ENCODE peak calls at places on chromosome 1, in four cellular contexts. F, Q, D and B are unnamed samples. For H3K4me1, the result is how much of the 10 kb centered on the place peaks cover.

GRCh38 chr1:218948446-218948845 is 225.2 kb upstream of the LYPLAL1 start:
- DNase-seq in Q (no peak), F (no peak), D (no peak), B (no peak)

GRCh38 chr1:202155478-202156021 is 4.9 kb downstream of the PTPN7 start:
- DNase-seq in F (no peak), Q (peak), D (peak), B (peak)

GRCh38 chr1:194870860-194871259 is 1684.4 kb upstream of the B3GALT2 start:
- DNase-seq in F (no peak), D (no peak), Q (no peak), B (no peak)

GRCh38 chr1:167052389-167052788 is 37.8 kb downstream of the GPA33 start:
- DNase-seq in D (peak), F (no peak), Q (no peak), B (no peak)

GRCh38 chr1:178418284-178418955 is 78.3 kb downstream of the CLEC20A start:
- DNase-seq in F (no peak), Q (no peak), D (no peak), B (no peak)

GRCh38 chr1:246577720-246578106 is 11.5 kb downstream of the CNST start:
- DNase-seq in D (no peak), F (no peak), Q (no peak), B (no peak)

GRCh38 chr1:45802343-45803298 is 791 bp upstream of the MAST2 start:
- DNase-seq in F (peak), Q (peak), D (peak), B (peak)

GRCh38 chr1:163104405-163105099 is 35.4 kb downstream of the RGS4 start:
- DNase-seq in Q (no peak), F (no peak), D (no peak), B (no peak)

GRCh38 chr1:162951553-162952315 is 90.8 kb upstream of the CCDC190 start:
- DNase-seq in F (no peak), D (no peak), Q (no peak), B (no peak)

GRCh38 chr1:32215629-32216505 is 6.3 kb downstream of the TMEM234 start:
- DNase-seq in F (peak), Q (peak), D (peak), B (peak)

GRCh38 chr1:52569333-52570265 is 16.7 kb upstream of the TUT4 start:
- DNase-seq in F (no peak), D (no peak), Q (no peak), B (no peak)

GRCh38 chr1:109113787-109114568 is at the start of gene ELAPOR1:
- DNase-seq in D (peak), F (no peak), Q (peak), B (peak)

GRCh38 chr1:19436716-19437476 is 48.4 kb downstream of the CAPZB start:
- DNase-seq in F (no peak), D (peak), Q (peak), B (peak)

GRCh38 chr1:219757890-219758289 is 145.0 kb upstream of the ZC3H11B start:
- DNase-seq in Q (no peak), D (peak), F (peak), B (peak)

GRCh38 chr1:110440877-110441276 is 10.1 kb upstream of the PROK1 start:
- DNase-seq in D (no peak), Q (peak), F (no peak), B (no peak)

GRCh38 chr1:107244734-107245495 is 104.1 kb downstream of the NTNG1 start:
- DNase-seq in Q (no peak), D (no peak), F (no peak), B (no peak)

GRCh38 chr1:200226268-200226968 is 183.4 kb downstream of the ZNF281 start:
- DNase-seq in Q (no peak), F (no peak), D (no peak), B (no peak)

GRCh38 chr1:106173101-106173500 is 883.4 kb upstream of the PRMT6 start:
- DNase-seq in F (no peak), Q (no peak), D (no peak), B (no peak)

GRCh38 chr1:92374211-92374610 is 75.4 kb downstream of the RPAP2 start:
- DNase-seq in Q (no peak), D (no peak), F (no peak), B (no peak)

GRCh38 chr1:103220503-103221095 is 112.3 kb upstream of the COL11A1 start:
- DNase-seq in D (no peak), Q (no peak), F (no peak), B (no peak)

GRCh38 chr1:150302907-150303306 is 9.2 kb downstream of the MRPS21 start:
- DNase-seq in F (no peak), Q (no peak), D (no peak), B (no peak)

DNA sequence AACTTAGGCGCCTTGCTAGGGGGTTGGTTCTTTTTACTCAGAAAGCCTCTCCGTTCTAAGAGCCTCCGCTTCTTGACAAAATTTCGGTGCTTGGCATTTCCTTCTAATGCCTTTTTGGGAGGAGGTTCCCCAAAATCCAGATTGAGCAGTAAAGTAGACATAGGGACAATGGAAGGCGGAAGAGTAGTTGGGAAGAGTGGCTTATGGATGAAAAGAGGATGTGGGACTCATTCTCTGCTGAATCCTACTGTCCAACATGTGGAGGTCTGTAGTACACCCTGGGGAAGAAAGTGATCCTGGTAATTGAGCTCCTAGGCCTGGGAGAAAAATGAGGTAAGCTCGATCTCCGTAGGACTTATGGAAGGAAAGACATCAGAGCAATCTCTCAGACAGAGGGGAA is 777 bp upstream of the METTL25B start:
- DNase-seq in Q (no peak), D (no peak), F (no peak), B (no peak)
- H3K4me3 ChIP-seq in Q (peak), D (peak), F (peak), B (peak)

DNA sequence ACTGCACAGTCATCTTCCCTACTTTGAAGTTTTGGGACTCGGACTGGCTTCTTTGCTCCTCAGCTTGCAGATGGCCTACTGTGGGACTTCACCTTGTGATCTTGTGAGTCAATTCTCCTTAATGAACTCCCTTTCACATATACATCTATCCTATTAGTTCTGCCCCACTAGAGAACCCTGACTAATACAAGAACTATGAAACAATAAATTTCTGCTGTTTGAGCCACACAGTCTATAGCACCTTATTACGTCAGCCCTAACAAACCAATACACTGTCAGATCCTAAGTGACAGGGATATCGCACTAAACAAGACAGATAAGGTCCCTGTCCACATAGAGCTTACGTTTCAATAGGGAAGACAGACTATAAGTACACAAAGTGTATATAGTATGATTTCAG is 120.1 kb downstream of the PLPP3 start:
- DNase-seq in F (no peak), Q (no peak), D (no peak), B (no peak)
- H3K4me1 ChIP-seq in F (under half), Q (under half), D (under half), B (under half)

GRCh38 chr1:100353988-100354387 is 1.7 kb downstream of the CDC14A start:
- DNase-seq in Q (no peak), D (peak), F (no peak), B (no peak)
- H3K4me3 ChIP-seq in Q (peak), D (peak), F (peak), B (peak)

DNA sequence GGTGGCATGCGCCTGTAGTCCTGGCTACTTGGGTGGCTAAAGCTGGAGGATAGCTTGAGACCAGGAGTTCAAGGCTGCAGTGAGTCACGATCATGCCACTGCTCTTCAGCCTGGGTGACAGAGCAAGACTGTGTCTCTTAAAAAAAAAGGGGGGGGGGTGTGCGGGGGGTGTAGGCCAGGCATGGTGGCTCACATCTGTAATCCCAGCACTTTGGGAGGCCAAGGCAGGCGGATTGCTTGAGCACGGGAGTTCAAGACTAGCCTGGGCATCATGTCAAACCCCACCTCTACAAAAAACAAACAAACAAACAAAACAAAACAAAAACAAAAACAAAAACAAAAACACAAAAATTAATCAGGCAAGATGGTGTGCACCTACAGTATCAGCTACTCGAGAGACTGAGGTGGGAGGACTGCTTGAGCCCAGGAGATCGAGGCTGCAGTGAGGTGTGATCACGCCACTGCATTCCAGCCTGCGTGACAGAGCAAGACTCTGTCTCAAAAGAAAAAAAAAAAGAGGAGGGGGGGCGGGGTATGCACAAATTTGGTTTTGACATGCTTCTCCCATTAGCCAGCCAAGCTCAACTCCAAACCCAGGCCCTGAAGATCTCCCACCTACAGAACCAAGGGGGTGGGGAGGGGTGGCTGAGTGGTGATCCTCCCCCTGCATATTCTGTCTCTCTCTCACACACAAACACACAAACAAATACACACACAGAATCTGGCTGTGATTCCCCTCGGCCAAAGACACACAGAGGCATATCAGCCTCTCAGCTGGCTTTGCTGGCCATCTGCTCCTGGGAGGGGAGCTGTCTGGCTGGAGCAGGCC is 3.1 kb downstream of the PTAFR start:
- DNase-seq in Q (peak), D (no peak), F (no peak), B (peak)
- H3K4me1 ChIP-seq in Q (half or more), D (under half), F (under half), B (under half)

GRCh38 chr1:94236021-94236491 is 1.3 kb downstream of the ARHGAP29 start:
- DNase-seq in Q (no peak), F (no peak), D (no peak), B (no peak)
- H3K4me3 ChIP-seq in Q (peak), F (peak), D (peak), B (peak)

GRCh38 chr1:198701766-198702539 is 63.1 kb downstream of the PTPRC start:
- DNase-seq in F (no peak), Q (no peak), D (no peak), B (no peak)

GRCh38 chr1:198700016-198700392 is 61.2 kb downstream of the PTPRC start:
- DNase-seq in D (no peak), F (no peak), Q (no peak), B (no peak)

GRCh38 chr1:198699167-198700015 is 60.6 kb downstream of the PTPRC start:
- DNase-seq in Q (peak), F (peak), D (peak), B (no peak)

GRCh38 chr1:198700396-198700795 is 61.6 kb downstream of the PTPRC start:
- DNase-seq in F (no peak), Q (no peak), D (no peak), B (no peak)

DNA sequence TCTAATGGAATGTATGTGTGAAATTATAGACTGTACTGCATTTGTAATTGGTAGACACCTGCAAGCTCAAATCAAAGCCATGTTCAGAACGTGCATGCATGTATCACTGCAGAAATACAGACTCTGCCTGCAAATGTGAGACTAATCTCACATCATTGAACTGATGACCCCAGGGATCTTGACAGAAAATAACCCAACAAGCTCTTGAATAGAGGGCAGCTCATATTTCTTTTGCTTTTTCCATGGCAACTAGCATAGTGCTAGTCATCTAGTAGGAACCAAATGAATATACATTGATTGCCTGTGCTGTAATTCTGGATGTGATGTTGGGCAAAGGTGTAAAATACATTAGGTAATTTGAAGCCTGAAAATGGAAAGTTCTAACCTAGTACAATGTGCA is 62.4 kb downstream of the PTPRC start:
- DNase-seq in D (no peak), Q (no peak), F (no peak), B (no peak)
- H3K4me1 ChIP-seq in D (under half), Q (under half), F (under half), B (under half)